ENCODE peak calls at places on chromosomes 13 and 19, in ten cellular contexts. W is upper lobe of left lung, Z is endodermal cell, M is GM06990, O is activated B cell treated with CpG ODN at 0.5 μM for 24 hours, P is pancreas, X is mammary epithelial cell, B is body of pancreas, L is AG09319, J is K562. Q is an unnamed sample.

GRCh38 chr19:5809053-5809452 is 4.2 kb downstream of the NRTN start:
- DNase-seq in W (no peak), Z (no peak), M (no peak), O (no peak), P (no peak), X (no peak), B (no peak), L (no peak), J (no peak), Q (no peak)

GRCh38 chr13:58619396-58620113 is 988.0 kb downstream of the PCDH17 start:
- DNase-seq in W (no peak), Z (peak; percentile 51), M (no peak), O (no peak), P (no peak), X (no peak), B (no peak), L (no peak), J (no peak), Q (no peak)

GRCh38 chr13:53758946-53759345 is 730.3 kb downstream of the OLFM4 start:
- DNase-seq in W (no peak), Z (no peak), M (no peak), O (no peak), P (no peak), X (no peak), B (no peak), L (no peak), J (no peak), Q (no peak)

GRCh38 chr19:16070366-16070990 is 5.8 kb upstream of the TPM4 start:
- DNase-seq in W (peak; percentile 85), Z (peak; percentile 37), M (peak; percentile 81), O (peak; percentile 64), P (no peak), X (peak; percentile 88), B (peak; percentile 74), L (no peak), J (peak; percentile 57), Q (peak; percentile 94)

GRCh38 chr19:3440082-3440481 is 40.2 kb downstream of the SMIM24 start:
- DNase-seq in W (no peak), Z (peak; percentile 93), M (peak; percentile 46), O (peak; percentile 45), P (peak; percentile 57), X (no peak), B (peak; percentile 52), L (no peak), J (peak; percentile 62), Q (peak; percentile 60)

GRCh38 chr13:69291292-69291906 is 816.2 kb upstream of the ATXN8OS start:
- DNase-seq in W (no peak), Z (no peak), M (no peak), O (no peak), P (no peak), X (no peak), B (no peak), L (no peak), J (no peak), Q (no peak)

GRCh38 chr19:37362733-37363132 is 8.2 kb upstream of the ZNF527 start:
- DNase-seq in W (no peak), Z (peak; percentile 85), M (no peak), O (no peak), P (no peak), X (no peak), B (no peak), L (no peak), J (peak; percentile 17), Q (no peak)

GRCh38 chr19:41533691-41534090 is 42.3 kb upstream of the CEACAM21 start:
- DNase-seq in W (no peak), Z (no peak), M (no peak), O (no peak), P (no peak), X (no peak), B (no peak), L (no peak), J (no peak), Q (no peak)

GRCh38 chr13:30744056-30744684 is 8.8 kb downstream of the ALOX5AP start:
- DNase-seq in W (no peak), Z (no peak), M (peak; percentile 81), O (peak; percentile 53), P (no peak), X (peak; percentile 57), B (peak; percentile 65), L (no peak), J (peak; percentile 11), Q (peak; percentile 24)

GRCh38 chr19:13861714-13862531 is 15.0 kb upstream of the NANOS3 start:
- DNase-seq in W (peak; percentile 96), Z (peak; percentile 98), M (peak; percentile 89), O (peak; percentile 92), P (peak; percentile 95), X (peak; percentile 90), B (peak; percentile 94), L (peak; percentile 80), J (peak; percentile 90), Q (peak; percentile 91)

GRCh38 chr13:113996081-113996911 is 22.4 kb upstream of the C13orf46 start:
- DNase-seq in W (peak; percentile 65), Z (no peak), M (no peak), O (no peak), P (peak; percentile 23), X (no peak), B (no peak), L (no peak), J (no peak), Q (no peak)

DNA sequence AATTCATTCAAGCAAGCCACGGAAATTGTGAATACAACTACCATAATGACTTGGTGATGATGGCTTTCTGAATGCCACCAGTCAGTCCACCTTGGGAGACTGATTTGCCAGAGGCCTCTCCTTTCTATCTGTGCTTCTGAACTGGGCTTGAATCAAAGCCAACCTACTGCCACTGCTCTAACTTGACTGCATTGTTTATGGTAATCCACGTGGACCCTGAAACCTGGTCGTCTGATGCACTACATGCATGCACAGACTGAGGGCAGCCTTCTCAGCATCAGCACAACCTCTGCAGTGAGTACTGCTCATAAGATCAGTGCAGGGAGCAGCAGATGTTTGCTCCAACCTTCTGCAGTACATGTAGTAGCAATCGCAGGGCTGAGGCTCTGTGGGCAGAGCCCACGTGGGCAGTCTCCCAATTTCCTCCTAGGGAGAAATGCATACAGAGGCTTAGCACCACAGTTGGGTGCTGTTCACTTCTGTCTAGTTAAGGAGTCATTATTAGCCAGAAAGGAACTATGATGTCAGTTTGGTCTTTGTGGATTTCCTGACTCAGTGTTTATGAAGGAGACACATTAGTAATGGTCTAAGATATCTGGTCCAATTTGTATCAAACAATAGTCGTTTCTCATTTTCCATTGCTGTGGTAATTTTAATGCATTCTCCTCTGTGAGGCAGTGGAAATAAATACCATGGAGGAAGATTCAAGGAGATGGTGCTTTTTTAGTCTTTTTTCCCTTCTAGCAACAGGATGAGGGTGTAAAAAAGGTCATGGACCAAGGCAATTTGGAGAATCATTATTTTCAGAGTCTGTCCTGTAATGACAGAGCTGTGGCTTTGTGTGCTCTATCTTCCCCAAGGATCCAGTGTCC is 82.5 kb downstream of the AKAP11 start:
- DNase-seq in W (no peak), Z (no peak), M (peak; percentile 60), O (no peak), P (no peak), X (peak; percentile 74), B (no peak), L (no peak), J (no peak), Q (no peak)
- TF ChIP-seq CTCF in W (no peak), Z (peak; percentile 51), M (peak; percentile 49), O (no peak), P (no peak), X (no peak), B (no peak), L (no peak), J (no peak), Q (no peak)

DNA sequence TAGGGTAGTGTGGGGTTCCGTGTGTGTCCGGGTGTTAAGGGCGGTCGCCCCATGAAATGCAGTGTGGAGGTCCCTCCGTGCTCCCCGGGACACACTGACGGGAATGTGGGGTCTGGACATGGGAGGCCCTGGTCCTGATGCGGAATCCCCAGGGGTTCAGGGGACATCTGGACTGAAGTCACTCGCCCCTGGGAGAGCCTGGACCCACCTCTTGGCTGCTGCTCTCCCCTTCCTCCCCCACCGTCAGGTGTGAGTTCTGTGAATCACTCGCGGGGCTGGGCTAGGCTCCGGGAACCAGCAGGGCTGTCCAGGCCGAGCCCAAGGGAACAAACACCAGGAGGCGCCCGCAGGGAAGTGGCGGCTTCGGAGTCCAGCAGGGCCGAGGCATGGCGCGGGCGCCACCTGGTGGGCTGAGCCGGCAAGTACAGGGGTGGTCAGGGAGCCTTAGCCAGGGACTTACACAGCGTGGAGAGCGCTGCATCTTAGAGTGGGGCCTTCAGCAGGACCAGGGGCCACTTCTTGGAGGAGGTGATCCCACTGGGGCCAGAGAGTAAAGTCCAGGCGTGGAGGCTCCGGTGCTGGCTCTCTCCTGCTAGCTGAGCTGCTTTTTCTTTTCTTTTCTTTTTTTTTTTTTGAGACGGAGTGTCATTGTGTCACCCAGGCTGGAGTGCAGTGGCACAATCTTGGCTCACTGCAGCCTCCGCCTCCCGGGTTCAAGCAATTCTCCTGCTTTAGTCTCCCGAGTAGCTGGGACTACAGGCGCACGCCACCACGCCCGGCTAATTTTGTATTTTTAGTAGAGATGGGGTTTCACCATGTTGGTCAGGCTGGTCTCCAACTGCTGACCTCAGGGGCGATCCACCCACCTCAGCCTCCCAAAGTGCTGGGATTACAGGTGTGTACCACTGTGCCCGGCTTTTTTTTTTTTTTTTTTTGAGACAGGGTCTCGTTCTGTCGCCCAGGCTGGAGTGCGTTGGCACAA is 20.1 kb downstream of the WTIP start:
- DNase-seq in W (peak; percentile 99), Z (peak; percentile 99), M (peak; percentile 88), O (peak; percentile 83), P (peak; percentile 95), X (peak; percentile 81), B (peak; percentile 92), L (peak; percentile 72), J (peak; percentile 96), Q (peak; percentile 99)
- TF ChIP-seq CTCF in W (peak; percentile 99), Z (peak; percentile 100), M (peak; percentile 100), O (peak; percentile 71), P (peak; percentile 99), X (peak; percentile 100), B (peak; percentile 99), L (peak; percentile 100), J (peak; percentile 100), Q (peak; percentile 99)

GRCh38 chr19:35248310-35249145 is at the start of gene LSR:
- DNase-seq in W (peak; percentile 92), Z (peak; percentile 97), M (peak; percentile 94), O (peak; percentile 69), P (peak; percentile 95), X (peak; percentile 96), B (peak; percentile 96), L (no peak), J (peak; percentile 95), Q (peak; percentile 98)
- TF ChIP-seq CTCF in W (peak; percentile 32), Z (peak; percentile 34), M (no peak), O (no peak), P (no peak), X (peak; percentile 7), B (no peak), L (no peak), J (peak; percentile 28), Q (peak; percentile 18)

GRCh38 chr13:20102776-20103175 is 58.1 kb downstream of the GJA3 start:
- DNase-seq in W (no peak), Z (no peak), M (no peak), O (no peak), P (no peak), X (peak; percentile 20), B (peak; percentile 16), L (no peak), J (no peak), Q (no peak)
- TF ChIP-seq CTCF in W (no peak), Z (no peak), M (no peak), O (no peak), P (no peak), X (no peak), B (no peak), L (no peak), J (no peak), Q (no peak)

Q was measured in Calu3.